ENCODE peak calls at places on chromosome X, in eight cellular contexts. W is AG09309; N is A549; M is activated naive CD8-positive, alpha-beta T cell treated with anti-CD3 and anti-CD28 coated beads for 36 hours; B is NCI-H2081; T is GM04504; H is stimulated activated CD4-positive, alpha-beta T cell treated with anti-CD3 and anti-CD28 coated beads, Interleukin-12 subunit alpha, Interleukin-12 subunit beta, amount 100 ng/mL, for 24 hours; V is tibial artery. O is an unnamed sample.

GRCh38 chrX:10288400-10288799 is 131.6 kb downstream of the CLCN4 start:
- DNase-seq in M (no peak), N (no peak), T (no peak), V (no peak), H (no peak), B (no peak), W (no peak), O (no peak)

GRCh38 chrX:21490341-21490740 is 116.1 kb downstream of the CNKSR2 start:
- DNase-seq in N (no peak), V (no peak), T (no peak), H (no peak), M (no peak), B (no peak), W (no peak), O (no peak)

GRCh38 chrX:51420610-51421009 is 75.8 kb downstream of the NUDT11 start:
- DNase-seq in V (no peak), N (peak; percentile 3), H (no peak), T (peak; percentile 8), W (peak; percentile 17), B (peak; percentile 47), M (no peak), O (no peak)

GRCh38 chrX:48971325-48972213 is at the start of gene KCND1:
- DNase-seq in M (peak; percentile 4), N (no peak), T (no peak), W (no peak), B (peak; percentile 20), V (no peak), H (no peak), O (peak; percentile 34)

GRCh38 chrX:21734175-21734574 is 23.7 kb downstream of the SMPX start:
- DNase-seq in T (no peak), H (no peak), B (no peak), V (no peak), M (no peak), N (no peak), W (no peak), O (no peak)

GRCh38 chrX:119887721-119888425 is 7.8 kb upstream of the AKAP14 start:
- DNase-seq in N (peak; percentile 78), M (peak; percentile 68), V (peak; percentile 21), B (peak; percentile 41), H (peak; percentile 50), W (no peak), T (no peak), O (peak; percentile 53)

GRCh38 chrX:46029777-46030176 is 515.4 kb downstream of the ZNF674 start:
- DNase-seq in T (no peak), N (no peak), M (no peak), H (no peak), B (peak; percentile 89), W (no peak), V (no peak), O (no peak)

GRCh38 chrX:14729058-14729457 is 143.8 kb downstream of the FANCB start:
- DNase-seq in B (no peak), H (no peak), N (no peak), T (no peak), W (no peak), M (no peak), V (no peak), O (no peak)

GRCh38 chrX:110131031-110131430 is 128.1 kb downstream of the TMEM164 start:
- DNase-seq in N (no peak), B (no peak), M (no peak), V (no peak), H (no peak), W (no peak), T (no peak), O (no peak)

GRCh38 chrX:141278306-141278705 is 36.0 kb upstream of the SPANXC start:
- DNase-seq in W (no peak), V (no peak), H (peak; percentile 0), N (no peak), T (no peak), M (no peak), B (no peak), O (peak; percentile 41)

GRCh38 chrX:39995457-39995856 is 102.3 kb downstream of the BCOR start:
- DNase-seq in V (no peak), H (no peak), B (no peak), N (no peak), M (no peak), W (no peak), T (no peak), O (no peak)

GRCh38 chrX:148133099-148133725 is 152.1 kb downstream of the FMR1NB start:
- DNase-seq in H (no peak), W (no peak), B (no peak), N (no peak), T (no peak), V (no peak), M (no peak), O (no peak)

GRCh38 chrX:48892896-48893295 is 4.7 kb downstream of the TIMM17B start:
- DNase-seq in T (no peak), N (no peak), W (no peak), M (no peak), B (no peak), V (no peak), H (no peak), O (no peak)

GRCh38 chrX:150365953-150366911 is 3.1 kb downstream of the MAMLD1 start:
- DNase-seq in M (peak; percentile 4), H (no peak), V (peak; percentile 78), N (no peak), T (no peak), B (no peak), W (no peak), O (no peak)

GRCh38 chrX:102672876-102673275 is 21.6 kb downstream of the GPRASP1 start:
- DNase-seq in N (no peak), W (no peak), M (no peak), B (no peak), T (no peak), H (no peak), V (no peak), O (no peak)

GRCh38 chrX:40908026-40908425 is 172.7 kb upstream of the MED14 start:
- DNase-seq in B (no peak), N (no peak), W (no peak), H (no peak), V (no peak), T (no peak), M (no peak), O (no peak)

GRCh38 chrX:2898861-2899512 is 30.2 kb downstream of the ARSD start:
- DNase-seq in V (no peak), B (no peak), M (no peak), W (no peak), N (no peak), T (no peak), H (no peak), O (no peak)

GRCh38 chrX:17654116-17654515 is 83.2 kb upstream of the SCML1 start:
- DNase-seq in N (no peak), V (no peak), M (peak; percentile 73), H (peak; percentile 32), W (no peak), T (no peak), B (no peak), O (no peak)

GRCh38 chrX:104137496-104137895 is 19.3 kb downstream of the SLC25A53 start:
- DNase-seq in M (no peak), V (no peak), N (no peak), T (no peak), H (no peak), W (no peak), B (no peak), O (no peak)

GRCh38 chrX:24733111-24733510 is 39.4 kb downstream of the POLA1 start:
- DNase-seq in H (no peak), B (no peak), N (no peak), T (no peak), M (no peak), W (no peak), V (no peak), O (no peak)

GRCh38 chrX:54452920-54453319 is 12.7 kb downstream of the TSR2 start:
- DNase-seq in N (peak; percentile 22), M (no peak), H (no peak), T (no peak), W (no peak), B (no peak), V (no peak), O (no peak)

GRCh38 chrX:133413218-133413925 is 1.9 kb downstream of the GPC4 start:
- DNase-seq in T (no peak), B (no peak), M (no peak), V (peak; percentile 18), H (no peak), W (no peak), N (no peak), O (no peak)

GRCh38 chrX:15719324-15719968 is 18.6 kb upstream of the CA5B start:
- DNase-seq in B (no peak), T (no peak), W (no peak), M (no peak), V (no peak), H (no peak), N (no peak), O (no peak)

GRCh38 chrX:84865113-84865512 is 138.6 kb upstream of the APOOL start:
- DNase-seq in V (no peak), N (no peak), W (no peak), H (no peak), T (no peak), B (peak; percentile 52), M (no peak), O (no peak)

GRCh38 chrX:151970027-151970426 is 4.4 kb downstream of the GABRE start:
- DNase-seq in M (no peak), W (no peak), T (no peak), V (peak; percentile 20), H (no peak), N (no peak), B (no peak), O (no peak)

GRCh38 chrX:133183806-133184205 is 34.3 kb downstream of the TFDP3 start:
- DNase-seq in T (no peak), B (no peak), H (no peak), V (no peak), N (no peak), M (no peak), W (no peak), O (no peak)

GRCh38 chrX:3938587-3938986 is 225.1 kb upstream of the PRKX start:
- DNase-seq in N (no peak), T (no peak), W (no peak), M (no peak), B (no peak), V (no peak), H (no peak), O (no peak)

O was measured in H1.